ENCODE peak calls at places on chromosomes 1 and 21, in six cellular contexts. O is IMR-90, I is A549, J is K562, H is SK-N-SH, X is GM12878. Q is an unnamed sample.

GRCh38 chr21:34648739-34649297 is 20.0 kb upstream of the CLIC6 start:
- DNase-seq in O (no peak), I (no peak), J (no peak), H (no peak), X (no peak), Q (no peak)

GRCh38 chr1:3717041-3717714 is 35.1 kb upstream of the CCDC27 start:
- DNase-seq in O (no peak), I (no peak), J (no peak), H (peak), X (no peak), Q (peak)

GRCh38 chr1:200861937-200862647 is 10.7 kb upstream of the GPR25 start:
- DNase-seq in O (no peak), I (no peak), J (no peak), H (no peak), X (no peak), Q (no peak)

GRCh38 chr1:234148816-234149215 is 224.4 kb upstream of the COA6 start:
- DNase-seq in O (no peak), I (no peak), J (no peak), H (no peak), X (no peak), Q (no peak)

GRCh38 chr1:5551274-5551966 is 440.8 kb downstream of the NPHP4 start:
- DNase-seq in O (no peak), I (no peak), J (no peak), H (no peak), X (no peak), Q (peak)

GRCh38 chr1:226635456-226635941 is 86.9 kb downstream of the STUM start:
- DNase-seq in O (no peak), I (no peak), J (no peak), H (no peak), X (no peak), Q (no peak)

GRCh38 chr1:101193733-101194169 is 43.1 kb upstream of the S1PR1 start:
- DNase-seq in O (no peak), I (no peak), J (no peak), H (no peak), X (no peak), Q (peak)

GRCh38 chr1:21622466-21623315 is 46.5 kb downstream of the RAP1GAP start:
- DNase-seq in O (no peak), I (no peak), J (peak), H (peak), X (no peak), Q (no peak)

GRCh38 chr21:16708431-16708830 is 804.4 kb upstream of the CXADR start:
- DNase-seq in O (peak), I (no peak), J (no peak), H (no peak), X (no peak), Q (no peak)

GRCh38 chr1:171999756-172000155 is 158.5 kb downstream of the DNM3 start:
- DNase-seq in O (peak), I (no peak), J (no peak), H (no peak), X (no peak), Q (no peak)

GRCh38 chr21:45228171-45228641 is 59.5 kb downstream of the POFUT2 start:
- DNase-seq in O (peak), I (no peak), J (no peak), H (no peak), X (no peak), Q (peak)

GRCh38 chr21:36209626-36210171 is 53.1 kb downstream of the DOP1B start:
- DNase-seq in O (peak), I (no peak), J (peak), H (peak), X (no peak), Q (peak)
- TF ChIP-seq SMC3 in O (peak), I (peak), J (peak), H (peak), X (peak), Q (peak)

GRCh38 chr1:113199718-113200455 is 126.9 kb downstream of the LRIG2 start:
- DNase-seq in O (no peak), I (no peak), J (no peak), H (peak), X (no peak), Q (no peak)
- TF ChIP-seq SMC3 in O (no peak), I (no peak), J (no peak), H (no peak), X (no peak), Q (no peak)

GRCh38 chr1:24688621-24689195 is 45.6 kb downstream of the SRRM1 start:
- DNase-seq in O (peak), I (peak), J (peak), H (peak), X (no peak), Q (peak)
- TF ChIP-seq SMC3 in O (peak), I (peak), J (peak), H (peak), X (peak), Q (peak)

GRCh38 chr21:32494946-32495703 is 82.6 kb downstream of the EVA1C start:
- DNase-seq in O (peak), I (no peak), J (peak), H (no peak), X (no peak), Q (no peak)
- TF ChIP-seq SMC3 in O (no peak), I (no peak), J (no peak), H (no peak), X (no peak), Q (no peak)

GRCh38 chr1:168453056-168453455 is 90.7 kb downstream of the XCL2 start:
- DNase-seq in O (no peak), I (no peak), J (no peak), H (no peak), X (no peak), Q (no peak)

GRCh38 chr1:168447871-168448270 is 95.9 kb downstream of the XCL2 start:
- DNase-seq in O (no peak), I (no peak), J (no peak), H (no peak), X (no peak), Q (no peak)

GRCh38 chr1:168454211-168454815 is 89.5 kb downstream of the XCL2 start:
- DNase-seq in O (peak), I (no peak), J (no peak), H (no peak), X (no peak), Q (no peak)

GRCh38 chr1:168455764-168456163 is 88.0 kb downstream of the XCL2 start:
- DNase-seq in O (peak), I (no peak), J (no peak), H (no peak), X (no peak), Q (no peak)

GRCh38 chr1:168452329-168452728 is 91.5 kb downstream of the XCL2 start:
- DNase-seq in O (no peak), I (no peak), J (peak), H (no peak), X (no peak), Q (no peak)
- TF ChIP-seq SMC3 in O (no peak), I (no peak), J (peak), H (no peak), X (peak), Q (no peak)

DNA sequence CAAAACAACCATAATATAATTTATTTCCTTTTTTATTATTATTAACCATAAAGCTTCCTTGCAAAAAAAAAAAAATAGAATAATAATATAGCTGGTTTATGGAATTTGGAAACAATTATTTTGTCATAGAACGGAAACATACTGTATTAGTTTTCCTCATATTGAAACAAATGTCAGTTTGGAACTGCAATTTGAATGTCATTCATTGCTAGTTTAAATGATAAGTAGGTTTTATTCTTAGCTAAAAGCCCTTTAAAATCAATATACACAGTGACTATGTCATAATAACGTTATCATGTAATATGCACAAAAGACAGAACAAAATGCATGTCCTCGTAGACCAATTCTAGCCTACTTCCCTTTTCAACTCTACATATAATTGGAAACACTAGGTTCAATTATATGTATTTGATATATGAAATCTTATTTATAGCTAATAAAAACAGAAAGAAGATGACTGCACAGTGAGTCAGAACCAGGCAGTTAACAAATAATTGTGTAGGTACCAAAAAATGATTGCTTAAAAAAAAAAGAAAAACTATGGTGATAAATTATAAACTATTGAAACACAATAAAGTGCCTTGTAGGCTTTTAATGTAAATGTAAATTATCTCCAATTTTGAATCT is 85.2 kb upstream of the EXO1 start:
- DNase-seq in O (no peak), I (no peak), J (no peak), H (no peak), X (no peak), Q (no peak)
- TF ChIP-seq SMC3 in O (no peak), I (no peak), J (no peak), H (no peak), X (no peak), Q (no peak)

DNA sequence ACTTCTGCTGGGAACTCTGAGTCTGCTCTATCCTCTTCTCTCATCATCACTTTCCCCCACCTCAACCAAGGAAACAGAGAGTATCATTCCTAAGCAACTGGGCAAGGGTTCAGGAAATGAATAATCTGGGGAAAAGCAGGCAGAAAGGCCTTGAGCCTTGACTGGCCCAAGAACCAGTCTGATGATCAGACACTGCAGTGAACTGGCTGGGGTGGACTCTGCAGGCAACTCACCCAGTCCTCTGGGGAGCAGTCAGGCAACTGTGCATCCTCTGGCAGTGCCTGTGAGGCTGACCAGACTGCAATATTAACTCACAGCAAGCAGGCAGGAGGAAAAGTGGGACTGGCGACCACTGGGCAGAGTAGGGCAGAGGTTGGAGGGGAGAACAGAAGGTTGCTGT is 991 bp downstream of the ANKRD35 start:
- DNase-seq in O (peak), I (no peak), J (no peak), H (no peak), X (no peak), Q (no peak)
- TF ChIP-seq SMC3 in O (no peak), I (no peak), J (no peak), H (no peak), X (no peak), Q (no peak)